ENCODE peak calls at places on chromosome 21, in six cellular contexts. S is GM06990; Q is cardiac muscle cell; G is AG10803; X is CD4-positive, alpha-beta T cell; R is neural progenitor cell. Z is an unnamed sample.

GRCh38 chr21:45366931-45367401 is 38.0 kb upstream of the COL18A1 start:
- DNase-seq in S (no peak), Q (peak; percentile 98), G (peak; percentile 88), X (no peak), R (no peak), Z (peak; percentile 91)

GRCh38 chr21:43921979-43922945 is 57.2 kb downstream of the AGPAT3 start:
- DNase-seq in S (peak; percentile 76), Q (peak; percentile 78), G (no peak), X (peak; percentile 64), R (no peak), Z (no peak)

GRCh38 chr21:35201288-35201687 is 152.2 kb upstream of the RUNX1 start:
- DNase-seq in S (no peak), Q (no peak), G (no peak), X (no peak), R (no peak), Z (no peak)

GRCh38 chr21:16870116-16870515 is 642.7 kb upstream of the CXADR start:
- DNase-seq in S (no peak), Q (peak; percentile 41), G (peak; percentile 49), X (no peak), R (no peak), Z (no peak)

GRCh38 chr21:29219165-29219770 is 79.5 kb upstream of the BACH1 start:
- DNase-seq in S (no peak), Q (no peak), G (peak; percentile 43), X (no peak), R (no peak), Z (no peak)

GRCh38 chr21:35197191-35197590 is 148.1 kb upstream of the RUNX1 start:
- DNase-seq in S (no peak), Q (no peak), G (no peak), X (no peak), R (no peak), Z (no peak)

GRCh38 chr21:45019076-45019886 is 55.1 kb upstream of the ADARB1 start:
- DNase-seq in S (no peak), Q (no peak), G (peak; percentile 52), X (no peak), R (peak; percentile 68), Z (no peak)

GRCh38 chr21:28771790-28772501 is 220.7 kb downstream of the LTN1 start:
- DNase-seq in S (no peak), Q (peak; percentile 64), G (peak; percentile 85), X (no peak), R (no peak), Z (no peak)

GRCh38 chr21:26123012-26123411 is 47.6 kb downstream of the APP start:
- DNase-seq in S (no peak), Q (no peak), G (no peak), X (no peak), R (no peak), Z (no peak)

GRCh38 chr21:44872568-44873355 is 728 bp downstream of the PTTG1IP start:
- DNase-seq in S (no peak), Q (peak; percentile 47), G (no peak), X (no peak), R (peak; percentile 79), Z (peak; percentile 84)

GRCh38 chr21:44377922-44378645 is 24.7 kb downstream of the TRPM2 start:
- DNase-seq in S (no peak), Q (no peak), G (no peak), X (no peak), R (no peak), Z (no peak)

GRCh38 chr21:44795342-44795741 is 6.3 kb downstream of the UBE2G2 start:
- DNase-seq in S (no peak), Q (no peak), G (no peak), X (no peak), R (no peak), Z (no peak)

GRCh38 chr21:37758997-37759396 is 157.3 kb downstream of the KCNJ6 start:
- DNase-seq in S (no peak), Q (peak; percentile 47), G (peak; percentile 63), X (no peak), R (peak; percentile 70), Z (peak; percentile 90)

GRCh38 chr21:44761011-44761729 is 40.5 kb downstream of the UBE2G2 start:
- DNase-seq in S (no peak), Q (no peak), G (no peak), X (no peak), R (peak; percentile 53), Z (peak; percentile 68)

GRCh38 chr21:45634511-45635183 is 8.9 kb upstream of the PCBP3 start:
- DNase-seq in S (no peak), Q (peak; percentile 69), G (peak; percentile 40), X (no peak), R (no peak), Z (peak; percentile 78)

GRCh38 chr21:26388731-26389231 is 184.3 kb downstream of the CYYR1 start:
- DNase-seq in S (no peak), Q (peak; percentile 48), G (peak; percentile 78), X (no peak), R (no peak), Z (no peak)

GRCh38 chr21:46116189-46116845 is 18.4 kb downstream of the COL6A2 start:
- DNase-seq in S (no peak), Q (no peak), G (no peak), X (no peak), R (no peak), Z (peak; percentile 84)

GRCh38 chr21:44350773-44351481 is 2.5 kb upstream of the TRPM2 start:
- DNase-seq in S (no peak), Q (no peak), G (no peak), X (no peak), R (no peak), Z (no peak)

GRCh38 chr21:44478124-44478800 is 23.0 kb downstream of the LRRC3 start:
- DNase-seq in S (no peak), Q (no peak), G (no peak), X (no peak), R (no peak), Z (no peak)

GRCh38 chr21:14120091-14120734 is 90.5 kb downstream of the LIPI start:
- DNase-seq in S (no peak), Q (no peak), G (peak; percentile 12), X (no peak), R (peak; percentile 59), Z (no peak)

GRCh38 chr21:43603641-43604504 is 55.4 kb downstream of the HSF2BP start:
- DNase-seq in S (no peak), Q (peak; percentile 46), G (peak; percentile 75), X (no peak), R (peak; percentile 25), Z (no peak)

GRCh38 chr21:29302340-29302991 is 3.7 kb downstream of the BACH1 start:
- DNase-seq in S (no peak), Q (no peak), G (no peak), X (no peak), R (no peak), Z (no peak)

GRCh38 chr21:45241357-45241756 is 46.3 kb downstream of the POFUT2 start:
- DNase-seq in S (no peak), Q (no peak), G (no peak), X (no peak), R (no peak), Z (peak; percentile 62)

GRCh38 chr21:14213164-14213563 is 2.4 kb upstream of the LIPI start:
- DNase-seq in S (no peak), Q (no peak), G (no peak), X (no peak), R (no peak), Z (no peak)

GRCh38 chr21:20971296-20971921 is 26.8 kb upstream of the NCAM2 start:
- DNase-seq in S (no peak), Q (peak; percentile 72), G (peak; percentile 44), X (no peak), R (peak; percentile 49), Z (no peak)
- TF ChIP-seq CTCF in S (no peak), Q (peak; percentile 58), G (peak; percentile 52), X (no peak), R (peak; percentile 70), Z (peak; percentile 78)

GRCh38 chr21:22575165-22575584 is 1577.0 kb downstream of the NCAM2 start:
- DNase-seq in S (no peak), Q (no peak), G (no peak), X (no peak), R (peak; percentile 71), Z (no peak)
- TF ChIP-seq CTCF in S (no peak), Q (no peak), G (no peak), X (no peak), R (peak; percentile 75), Z (peak; percentile 57)

GRCh38 chr21:39153373-39153772 is 29.9 kb downstream of the PSMG1 start:
- DNase-seq in S (no peak), Q (no peak), G (no peak), X (no peak), R (peak; percentile 43), Z (no peak)
- TF ChIP-seq CTCF in S (peak; percentile 62), Q (peak; percentile 60), G (peak; percentile 44), X (no peak), R (peak; percentile 59), Z (peak; percentile 47)

GRCh38 chr21:32457360-32457840 is 44.9 kb downstream of the EVA1C start:
- DNase-seq in S (no peak), Q (peak; percentile 47), G (peak; percentile 23), X (no peak), R (no peak), Z (no peak)
- TF ChIP-seq CTCF in S (no peak), Q (no peak), G (no peak), X (no peak), R (no peak), Z (no peak)

GRCh38 chr21:36704958-36705678 is 6.2 kb downstream of the SIM2 start:
- DNase-seq in S (no peak), Q (no peak), G (no peak), X (no peak), R (peak; percentile 47), Z (peak; percentile 76)

GRCh38 chr21:36706482-36706852 is 7.6 kb downstream of the SIM2 start:
- DNase-seq in S (no peak), Q (no peak), G (no peak), X (no peak), R (no peak), Z (peak; percentile 66)

GRCh38 chr21:36704281-36704957 is 5.5 kb downstream of the SIM2 start:
- DNase-seq in S (no peak), Q (no peak), G (no peak), X (no peak), R (peak; percentile 57), Z (peak; percentile 83)

GRCh38 chr21:36706951-36707762 is 8.2 kb downstream of the SIM2 start:
- DNase-seq in S (no peak), Q (peak; percentile 30), G (no peak), X (no peak), R (peak; percentile 77), Z (peak; percentile 73)

GRCh38 chr21:36705679-36706481 is 7.0 kb downstream of the SIM2 start:
- DNase-seq in S (no peak), Q (no peak), G (no peak), X (no peak), R (peak; percentile 72), Z (peak; percentile 70)
- TF ChIP-seq CTCF in S (no peak), Q (no peak), G (no peak), X (no peak), R (peak; percentile 57), Z (peak; percentile 21)

GRCh38 chr21:33894736-33895288 is 20.8 kb downstream of the ATP5PO start:
- DNase-seq in S (peak; percentile 34), Q (peak; percentile 94), G (peak; percentile 84), X (peak; percentile 41), R (peak; percentile 89), Z (peak; percentile 93)
- TF ChIP-seq CTCF in S (peak; percentile 56), Q (peak; percentile 94), G (peak; percentile 88), X (peak; percentile 54), R (peak; percentile 58), Z (peak; percentile 92)

DNA sequence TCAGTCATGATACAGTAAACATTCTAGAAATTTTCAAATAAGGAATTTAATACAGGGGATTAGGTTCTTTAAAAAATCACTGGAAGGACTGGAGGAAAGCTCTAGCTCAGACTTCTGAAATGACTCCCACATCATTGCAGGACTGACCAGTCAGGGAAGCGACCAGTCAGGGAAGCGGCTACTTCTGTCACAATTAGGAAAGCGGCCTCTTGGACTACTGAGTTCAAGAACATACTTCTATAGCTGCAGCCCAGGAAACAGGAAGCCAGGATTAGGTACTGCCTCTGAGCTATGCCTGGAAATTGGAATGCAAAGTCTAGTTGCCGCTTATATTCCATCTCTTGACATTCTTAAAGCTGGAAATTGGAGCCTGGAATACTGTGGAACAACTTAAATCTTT is 45.5 kb downstream of the USP25 start:
- DNase-seq in S (no peak), Q (no peak), G (no peak), X (no peak), R (no peak), Z (no peak)
- TF ChIP-seq CTCF in S (no peak), Q (no peak), G (no peak), X (no peak), R (no peak), Z (no peak)